ENCODE peak calls at places on chromosomes 3 and 15, in nine cellular contexts. N is lower leg skin, V is tibial artery, E is epithelial cell of esophagus, H is colonic mucosa, X is spleen, M is AG10803, G is dorsolateral prefrontal cortex, J is lower lobe of right lung. D is an unnamed sample.

GRCh38 chr3:52468336-52468735 is 12.9 kb downstream of the NISCH start:
- DNase-seq in H (no peak), J (no peak), X (no peak), G (no peak), V (no peak), E (no peak), M (peak), N (no peak), D (no peak)

GRCh38 chr3:39779511-39780230 is 29.7 kb upstream of the MYRIP start:
- DNase-seq in N (no peak), M (no peak), J (no peak), G (no peak), V (no peak), X (peak), E (no peak), H (no peak), D (no peak)

GRCh38 chr3:168817177-168817576 is 721.5 kb upstream of the GOLIM4 start:
- DNase-seq in H (no peak), V (no peak), J (no peak), N (no peak), M (no peak), E (no peak), G (no peak), X (no peak), D (no peak)

GRCh38 chr3:33355611-33356010 is 78.4 kb downstream of the FBXL2 start:
- DNase-seq in X (no peak), V (no peak), M (peak), E (peak), H (peak), N (no peak), G (no peak), J (no peak), D (peak)

GRCh38 chr3:13451301-13451673 is 28.8 kb upstream of the HDAC11 start:
- DNase-seq in E (peak), J (peak), H (peak), V (peak), M (no peak), G (no peak), N (no peak), X (no peak), D (no peak)

GRCh38 chr15:71747128-71748083 is 62.9 kb upstream of the NR2E3 start:
- DNase-seq in G (no peak), X (no peak), V (no peak), E (peak), N (no peak), M (peak), J (no peak), H (peak), D (peak)

GRCh38 chr15:28097656-28098359 is 1.3 kb downstream of the OCA2 start:
- DNase-seq in X (no peak), G (no peak), V (no peak), H (no peak), M (no peak), J (no peak), N (no peak), E (no peak), D (no peak)

GRCh38 chr3:177182352-177182751 is 14.9 kb downstream of the TBL1XR1 start:
- DNase-seq in V (no peak), G (no peak), N (no peak), M (peak), X (no peak), H (no peak), E (peak), J (no peak), D (no peak)

GRCh38 chr3:134079761-134080160 is 50.0 kb upstream of the SLCO2A1 start:
- DNase-seq in H (no peak), G (no peak), N (no peak), M (no peak), J (no peak), E (no peak), X (no peak), V (no peak), D (no peak)

GRCh38 chr15:88832791-88833190 is 29.6 kb downstream of the ACAN start:
- DNase-seq in V (no peak), E (no peak), H (no peak), N (no peak), M (no peak), J (no peak), G (no peak), X (no peak), D (no peak)

DNA sequence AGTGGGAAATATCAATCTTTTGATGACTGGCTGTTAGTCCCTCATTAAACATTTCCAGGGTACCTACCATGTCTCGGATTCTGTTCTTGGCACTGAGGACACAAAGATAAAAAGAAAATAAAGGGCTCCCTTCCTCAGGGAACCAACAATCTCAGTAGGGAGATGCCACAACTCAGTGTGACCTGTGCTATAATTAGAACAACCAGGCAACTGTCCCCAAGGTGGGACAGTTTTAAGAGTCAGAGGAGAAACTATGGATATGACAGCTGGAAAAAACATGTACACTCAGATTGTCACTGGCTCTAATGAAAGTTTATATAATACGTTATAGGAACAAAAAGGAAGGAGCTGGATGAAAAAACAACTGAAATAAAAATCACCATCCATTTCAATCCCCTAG is 23.3 kb upstream of the CMTM8 start:
- DNase-seq in J (no peak), H (no peak), G (no peak), E (no peak), N (no peak), M (no peak), V (no peak), X (no peak), D (no peak)
- H3K4me3 ChIP-seq in J (no peak), H (no peak), G (no peak), E (no peak), N (no peak), M (no peak), V (no peak), X (no peak), D (no peak)

GRCh38 chr3:50545781-50546180 is 21.8 kb downstream of the C3orf18 start:
- DNase-seq in M (no peak), E (no peak), J (no peak), H (no peak), V (no peak), X (no peak), G (no peak), N (no peak), D (no peak)

GRCh38 chr3:50539887-50540286 is 27.7 kb downstream of the C3orf18 start:
- DNase-seq in J (no peak), M (no peak), E (peak), N (peak), H (no peak), V (no peak), X (no peak), G (no peak), D (no peak)

GRCh38 chr3:50537421-50538129 is 30.0 kb downstream of the C3orf18 start:
- DNase-seq in H (no peak), E (no peak), J (no peak), M (no peak), N (no peak), X (no peak), V (no peak), G (no peak), D (no peak)

GRCh38 chr3:50539356-50539838 is 28.1 kb downstream of the C3orf18 start:
- DNase-seq in E (no peak), V (no peak), J (no peak), M (no peak), X (no peak), G (no peak), H (no peak), N (no peak), D (no peak)

GRCh38 chr3:50542177-50543034 is 25.1 kb downstream of the C3orf18 start:
- DNase-seq in N (peak), H (peak), V (peak), E (peak), M (peak), X (peak), J (peak), G (peak), D (no peak)
- TF ChIP-seq CTCF in N (no peak), H (peak), V (peak), E (peak), M (peak), X (peak), J (peak), G (peak), D (peak)

GRCh38 chr15:68081869-68082505 is 27.9 kb downstream of the PIAS1 start:
- DNase-seq in J (no peak), E (no peak), M (no peak), H (no peak), V (no peak), X (no peak), G (no peak), N (no peak), D (no peak)

GRCh38 chr15:68080783-68081182 is 26.7 kb downstream of the PIAS1 start:
- DNase-seq in G (no peak), V (no peak), X (no peak), M (no peak), E (no peak), N (no peak), J (no peak), H (no peak), D (no peak)

GRCh38 chr15:68082735-68083134 is 28.6 kb downstream of the PIAS1 start:
- DNase-seq in X (no peak), J (no peak), M (no peak), G (no peak), V (no peak), E (no peak), H (no peak), N (no peak), D (no peak)

GRCh38 chr15:68085052-68085451 is 30.9 kb downstream of the PIAS1 start:
- DNase-seq in J (no peak), V (no peak), X (no peak), G (no peak), N (no peak), H (no peak), M (peak), E (no peak), D (no peak)

DNA sequence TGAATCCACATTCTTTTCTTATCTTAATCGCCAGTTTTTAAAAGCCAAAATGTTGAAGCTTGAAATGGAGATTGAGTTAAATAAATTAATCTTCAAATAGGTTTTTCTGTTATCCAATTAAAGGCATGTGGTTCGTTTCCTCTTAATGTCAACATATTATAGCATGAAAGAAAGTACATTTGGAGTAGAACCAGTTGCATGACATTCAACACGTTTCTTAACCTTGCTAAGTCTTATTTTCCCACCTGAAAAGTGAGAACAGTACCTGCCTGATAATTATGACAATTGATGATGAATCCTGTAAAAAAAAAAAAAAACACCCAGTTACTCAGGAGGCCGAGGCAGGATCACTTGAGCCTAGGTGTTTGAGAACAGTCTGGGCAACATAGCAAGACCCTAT is 29.3 kb downstream of the PIAS1 start:
- DNase-seq in N (no peak), H (no peak), J (no peak), X (no peak), G (no peak), V (no peak), M (no peak), E (no peak), D (no peak)
- H3K4me3 ChIP-seq in N (no peak), H (no peak), J (no peak), X (no peak), G (no peak), V (no peak), M (no peak), E (no peak), D (no peak)

GRCh38 chr3:60948488-60948887 is 302.8 kb downstream of the FHIT start:
- DNase-seq in G (no peak), J (no peak), V (no peak), M (peak), N (no peak), E (peak), H (no peak), X (no peak), D (no peak)
- TF ChIP-seq CTCF in G (peak), J (no peak), V (no peak), M (peak), N (no peak), E (peak), H (no peak), X (no peak), D (peak)

GRCh38 chr3:57680046-57680445 is 12.8 kb downstream of the DENND6A start:
- DNase-seq in G (no peak), J (no peak), V (no peak), E (no peak), M (no peak), N (no peak), X (no peak), H (no peak), D (no peak)
- H3K4me3 ChIP-seq in G (no peak), J (no peak), V (no peak), E (no peak), M (no peak), N (no peak), X (no peak), H (no peak), D (no peak)

GRCh38 chr3:69865920-69866679 is 126.8 kb downstream of the MITF start:
- DNase-seq in G (no peak), E (peak), M (no peak), H (peak), J (peak), V (no peak), X (no peak), N (no peak), D (no peak)

GRCh38 chr3:69864141-69864540 is 124.9 kb downstream of the MITF start:
- DNase-seq in N (no peak), M (no peak), V (no peak), X (no peak), J (no peak), G (no peak), H (no peak), E (peak), D (no peak)

GRCh38 chr3:69864751-69865150 is 125.5 kb downstream of the MITF start:
- DNase-seq in E (no peak), V (no peak), M (no peak), X (no peak), N (no peak), G (no peak), H (no peak), J (no peak), D (no peak)

GRCh38 chr3:69856965-69857364 is 117.7 kb downstream of the MITF start:
- DNase-seq in E (no peak), H (no peak), J (no peak), V (no peak), M (no peak), G (no peak), X (no peak), N (no peak), D (no peak)

GRCh38 chr3:69861556-69861955 is 122.3 kb downstream of the MITF start:
- DNase-seq in V (no peak), E (no peak), G (no peak), X (no peak), N (no peak), M (no peak), J (no peak), H (no peak), D (no peak)
- TF ChIP-seq CTCF in V (no peak), E (no peak), G (no peak), X (no peak), N (no peak), M (no peak), J (no peak), H (no peak), D (no peak)

GRCh38 chr3:129604223-129604941 is 2.1 kb downstream of the PLXND1 start:
- DNase-seq in N (no peak), G (no peak), J (no peak), X (no peak), E (no peak), V (no peak), M (no peak), H (no peak), D (no peak)
- H3K4me3 ChIP-seq in N (peak), G (peak), J (peak), X (peak), E (no peak), V (peak), M (peak), H (peak), D (peak)

DNA sequence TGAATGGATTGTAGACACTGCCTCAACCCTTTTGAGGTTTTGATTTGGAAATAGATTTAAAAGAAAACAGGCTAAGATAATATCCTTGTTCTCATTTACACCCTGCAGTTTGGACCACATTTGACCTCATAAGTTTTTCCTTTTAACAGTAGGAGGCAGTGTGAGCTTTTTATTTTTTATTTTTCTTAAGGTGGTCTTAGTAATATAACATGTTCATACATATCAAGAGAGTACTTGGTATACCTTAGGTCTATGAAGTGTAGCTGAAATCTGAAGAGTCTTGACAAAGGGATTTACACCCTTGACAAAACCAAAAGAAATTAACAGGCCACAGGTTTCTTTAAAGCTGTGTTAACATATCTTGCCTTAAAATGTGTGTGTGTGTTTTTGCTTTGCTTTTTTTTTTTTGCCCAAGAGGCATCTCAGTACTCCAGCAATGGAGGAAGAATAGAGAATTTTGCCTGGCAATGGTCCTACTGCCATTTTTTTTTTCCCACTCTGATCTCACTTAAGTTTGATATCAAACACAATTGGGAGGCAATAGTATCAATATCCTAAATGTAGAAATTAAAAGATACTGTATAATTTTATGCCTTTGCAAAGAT is 3.3 kb downstream of the RAP2B start:
- DNase-seq in H (no peak), N (no peak), X (no peak), M (peak), V (no peak), J (no peak), E (no peak), G (no peak), D (no peak)
- TF ChIP-seq CTCF in H (peak), N (no peak), X (no peak), M (peak), V (no peak), J (peak), E (peak), G (peak), D (peak)